ENCODE peak calls at places on chromosomes 7 and 10, in four cellular contexts. Q is HepG2, X is GM12878, H is H1. D is an unnamed sample.

GRCh38 chr7:29919790-29920189 is 69.8 kb downstream of the SCRN1 start:
- DNase-seq in Q (no peak), X (no peak), H (no peak), D (no peak)

GRCh38 chr7:29883462-29884398 is 77.4 kb downstream of the WIPF3 start:
- DNase-seq in Q (no peak), X (no peak), H (peak), D (no peak)

GRCh38 chr10:396535-397220 is 261.4 kb downstream of the ZMYND11 start:
- DNase-seq in Q (no peak), X (no peak), H (no peak), D (no peak)

GRCh38 chr7:14507617-14508016 is 394.9 kb downstream of the DGKB start:
- DNase-seq in Q (no peak), X (no peak), H (no peak), D (no peak)

GRCh38 chr7:128876586-128876977 is 13.9 kb downstream of the ATP6V1F start:
- DNase-seq in Q (no peak), X (no peak), H (no peak), D (no peak)

GRCh38 chr7:7761974-7762769 is 43.8 kb upstream of the RPA3 start:
- DNase-seq in Q (no peak), X (no peak), H (no peak), D (no peak)

GRCh38 chr7:5424689-5425506 is 1.3 kb upstream of the TNRC18 start:
- DNase-seq in Q (peak), X (no peak), H (no peak), D (no peak)

GRCh38 chr7:156064921-156065386 is 252.7 kb upstream of the SHH start:
- DNase-seq in Q (peak), X (no peak), H (no peak), D (no peak)

GRCh38 chr7:151683615-151684407 is 164.1 kb upstream of the RHEB start:
- DNase-seq in Q (no peak), X (no peak), H (no peak), D (no peak)

GRCh38 chr7:116776610-116777289 is 85.6 kb upstream of the CAPZA2 start:
- DNase-seq in Q (no peak), X (peak), H (no peak), D (peak)

GRCh38 chr7:16762177-16762576 is 8.6 kb downstream of the TSPAN13 start:
- DNase-seq in Q (no peak), X (no peak), H (no peak), D (no peak)

GRCh38 chr7:157276731-157277562 is 59.9 kb upstream of the DNAJB6 start:
- DNase-seq in Q (no peak), X (no peak), H (no peak), D (no peak)

GRCh38 chr7:137475966-137476365 is 132.4 kb upstream of the PTN start:
- DNase-seq in Q (no peak), X (no peak), H (no peak), D (no peak)

GRCh38 chr7:95690367-95690947 is 81.9 kb upstream of the DYNC1I1 start:
- DNase-seq in Q (peak), X (peak), H (no peak), D (peak)

GRCh38 chr7:21538936-21539335 is 3.9 kb upstream of the DNAH11 start:
- DNase-seq in Q (no peak), X (no peak), H (no peak), D (no peak)
- TF ChIP-seq RAD21 in Q (no peak), X (no peak), H (no peak), D (no peak)

GRCh38 chr7:100066953-100067352 is 14.6 kb downstream of the ZNF3 start:
- DNase-seq in Q (no peak), X (no peak), H (no peak), D (no peak)

GRCh38 chr7:100072462-100072861 is 9.1 kb downstream of the ZNF3 start:
- DNase-seq in Q (no peak), X (no peak), H (no peak), D (no peak)

GRCh38 chr7:100065452-100066186 is 15.9 kb downstream of the ZNF3 start:
- DNase-seq in Q (no peak), X (no peak), H (no peak), D (no peak)

GRCh38 chr7:100071018-100071723 is 10.4 kb downstream of the ZNF3 start:
- DNase-seq in Q (no peak), X (no peak), H (no peak), D (no peak)

DNA sequence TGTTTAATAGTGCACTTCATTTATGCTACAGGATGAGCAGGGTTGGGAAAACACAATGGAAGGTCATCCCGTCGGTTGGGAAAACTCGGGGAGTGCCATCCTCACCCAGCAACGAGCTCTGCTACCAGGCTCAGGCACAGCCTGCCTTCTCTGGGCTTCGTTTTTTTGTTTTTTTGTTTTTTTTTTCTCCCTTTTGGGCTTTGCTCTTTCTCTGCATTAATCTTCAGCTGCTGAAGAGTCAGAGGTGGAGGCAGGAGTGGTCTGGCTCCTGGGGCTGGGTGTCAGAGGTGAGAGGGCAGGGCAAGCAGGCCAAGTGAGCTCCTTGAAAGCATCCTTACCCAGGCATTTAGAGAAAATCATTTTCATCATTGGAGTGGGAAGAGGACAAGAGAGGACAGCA is 11.5 kb downstream of the ZNF3 start:
- DNase-seq in Q (no peak), X (no peak), H (no peak), D (no peak)
- TF ChIP-seq SRF in Q (no peak), X (no peak), H (no peak), D (no peak)

GRCh38 chr7:74256446-74257408 is 2.5 kb upstream of the RFC2 start:
- DNase-seq in Q (no peak), X (no peak), H (no peak), D (no peak)
- TF ChIP-seq RAD21 in Q (no peak), X (no peak), H (no peak), D (no peak)

DNA sequence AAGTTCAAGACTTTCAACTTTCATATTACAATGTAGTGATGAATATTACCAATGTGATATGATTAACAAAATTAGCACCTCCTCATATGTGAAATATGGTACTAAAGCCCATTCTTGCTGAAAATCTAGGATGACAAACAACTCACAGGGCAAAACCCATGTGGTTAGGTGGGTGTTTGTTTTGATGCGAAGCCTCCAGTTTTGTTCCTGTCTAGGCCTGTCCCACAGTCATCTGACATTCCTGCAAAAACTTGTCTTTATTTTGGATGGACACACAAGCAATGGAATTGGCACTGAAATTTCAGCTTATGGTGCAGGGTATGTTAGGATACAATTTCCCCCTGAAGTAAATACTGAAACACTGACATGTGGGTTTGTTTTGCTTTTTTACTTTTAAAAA is 95.3 kb downstream of the PARD3 start:
- DNase-seq in Q (no peak), X (no peak), H (no peak), D (no peak)
- TF ChIP-seq SRF in Q (no peak), X (no peak), H (no peak), D (no peak)

GRCh38 chr7:158676171-158676840 is 28.3 kb downstream of the NCAPG2 start:
- DNase-seq in Q (no peak), X (no peak), H (no peak), D (no peak)
- TF ChIP-seq RAD21 in Q (no peak), X (no peak), H (no peak), D (no peak)

DNA sequence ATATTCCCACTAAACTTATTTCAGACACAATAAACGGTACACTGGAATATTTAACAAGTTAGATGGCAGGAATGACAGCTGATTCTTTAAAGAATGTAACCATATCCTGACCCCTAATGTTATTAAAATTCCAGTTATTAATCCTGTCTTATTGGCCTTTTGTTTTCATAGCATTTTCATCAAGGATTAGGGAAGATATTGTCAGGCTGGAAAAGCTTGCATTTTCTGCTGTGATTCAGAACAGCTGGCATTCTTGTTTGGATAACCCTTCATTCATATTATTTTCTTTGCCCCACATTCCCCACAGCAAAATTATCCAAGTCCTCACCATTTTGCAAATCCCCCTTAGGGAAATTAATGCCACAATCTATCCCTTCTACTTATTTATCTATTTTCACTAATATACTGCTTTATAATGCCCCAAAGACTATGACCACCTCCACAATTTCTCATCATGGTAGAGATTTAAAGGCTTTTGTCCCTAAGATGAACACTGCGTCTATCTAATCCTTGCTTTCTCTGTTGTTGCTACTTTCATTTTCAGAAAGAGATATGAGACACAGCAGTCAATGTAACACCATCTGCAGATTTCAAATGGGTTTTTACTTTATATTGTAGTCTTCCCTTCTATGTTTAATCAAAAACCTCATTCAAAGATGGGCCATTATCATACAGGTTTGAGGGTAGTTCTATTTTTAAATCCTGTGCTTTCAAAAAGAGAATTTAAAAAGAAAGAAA is 475.1 kb downstream of the PARD3 start:
- DNase-seq in Q (no peak), X (no peak), H (no peak), D (no peak)
- TF ChIP-seq SRF in Q (no peak), X (no peak), H (no peak), D (no peak)

D was measured in HCT116.